ENCODE peak calls at places on chromosome 3, in five cellular contexts. X, I, O, Y and M are unnamed samples.

GRCh38 chr3:165903885-165904284 is 66.7 kb upstream of the BCHE start:
- DNase-seq in I (no peak), Y (no peak), O (no peak), X (no peak), M (no peak)

GRCh38 chr3:43423142-43423541 is 136.8 kb downstream of the SNRK start:
- DNase-seq in I (peak; percentile 38), Y (peak; percentile 34), X (no peak), O (peak; percentile 57), M (peak; percentile 29)

GRCh38 chr3:129028866-129029265 is 27.8 kb downstream of the EFCC1 start:
- DNase-seq in Y (peak; percentile 6), I (no peak), O (no peak), X (no peak), M (no peak)

GRCh38 chr3:127535901-127536817 is 54.4 kb downstream of the TPRA1 start:
- DNase-seq in O (no peak), X (no peak), Y (no peak), I (no peak), M (no peak)

GRCh38 chr3:134651347-134652041 is 672 bp upstream of the KY start:
- DNase-seq in I (no peak), X (peak; percentile 12), Y (peak; percentile 76), O (peak; percentile 26), M (peak; percentile 58)

GRCh38 chr3:14266361-14266760 is 87.7 kb downstream of the LSM3 start:
- DNase-seq in X (no peak), I (no peak), O (peak; percentile 96), Y (peak; percentile 80), M (peak; percentile 42)

GRCh38 chr3:166900866-166901577 is 479.1 kb downstream of the ZBBX start:
- DNase-seq in Y (no peak), I (no peak), O (no peak), X (no peak), M (no peak)

GRCh38 chr3:12479919-12480425 is 4.3 kb upstream of the TSEN2 start:
- DNase-seq in X (no peak), I (peak; percentile 27), Y (no peak), O (peak; percentile 55), M (peak; percentile 28)

GRCh38 chr3:99499235-99499798 is 139.1 kb upstream of the COL8A1 start:
- DNase-seq in I (no peak), O (peak; percentile 73), X (no peak), Y (peak; percentile 43), M (no peak)

GRCh38 chr3:189458536-189458935 is 172.7 kb upstream of the TP63 start:
- DNase-seq in O (no peak), Y (no peak), I (no peak), X (peak; percentile 69), M (no peak)

GRCh38 chr3:172516318-172517214 is 6.7 kb downstream of the TNFSF10 start:
- DNase-seq in X (peak; percentile 85), I (peak; percentile 60), Y (peak; percentile 62), O (peak; percentile 94), M (peak; percentile 29)

GRCh38 chr3:185381321-185381720 is 18.4 kb downstream of the MAP3K13 start:
- DNase-seq in X (no peak), O (no peak), Y (no peak), I (no peak), M (no peak)

GRCh38 chr3:53161820-53162671 is 1.0 kb downstream of the PRKCD start:
- DNase-seq in I (no peak), X (no peak), Y (peak; percentile 48), O (peak; percentile 20), M (peak; percentile 44)

GRCh38 chr3:190101320-190102117 is 19.2 kb downstream of the P3H2 start:
- DNase-seq in O (peak; percentile 83), I (no peak), X (no peak), Y (no peak), M (no peak)

GRCh38 chr3:73401616-73402265 is 223.0 kb downstream of the PDZRN3 start:
- DNase-seq in X (no peak), Y (peak; percentile 69), O (peak; percentile 60), I (no peak), M (peak; percentile 42)

GRCh38 chr3:64157150-64158035 is 67.9 kb downstream of the PRICKLE2 start:
- DNase-seq in Y (no peak), I (no peak), O (no peak), X (no peak), M (no peak)

GRCh38 chr3:105594219-105594618 is 227.5 kb downstream of the ALCAM start:
- DNase-seq in O (peak; percentile 76), X (no peak), I (no peak), Y (no peak), M (no peak)

GRCh38 chr3:157159037-157159761 is 748 bp downstream of the CCNL1 start:
- DNase-seq in X (no peak), I (peak; percentile 73), Y (peak; percentile 67), O (peak; percentile 37), M (peak; percentile 65)

GRCh38 chr3:157156844-157157635 is 2.9 kb downstream of the CCNL1 start:
- DNase-seq in O (peak; percentile 33), X (no peak), I (no peak), Y (no peak), M (no peak)

GRCh38 chr3:157157836-157158235 is 2.1 kb downstream of the CCNL1 start:
- DNase-seq in O (no peak), X (no peak), I (no peak), Y (no peak), M (no peak)

GRCh38 chr3:157160652-157161480 is 919 bp upstream of the CCNL1 start:
- DNase-seq in Y (peak; percentile 83), O (peak; percentile 94), I (peak; percentile 89), X (peak; percentile 91), M (peak; percentile 88)

GRCh38 chr3:157159762-157160651 is at the start of gene CCNL1:
- DNase-seq in O (peak; percentile 98), X (peak; percentile 95), Y (peak; percentile 98), I (peak; percentile 97), M (peak; percentile 98)
- TF ChIP-seq CTCF in O (no peak), X (no peak), Y (no peak), I (no peak), M (no peak)

GRCh38 chr3:79769234-79769633 is 1.4 kb upstream of the ROBO1 start:
- DNase-seq in O (no peak), X (no peak), I (no peak), Y (no peak), M (no peak)

GRCh38 chr3:79765854-79766253 is 1.9 kb downstream of the ROBO1 start:
- DNase-seq in O (no peak), X (no peak), I (no peak), Y (no peak), M (no peak)

GRCh38 chr3:79766474-79767193 is 1.2 kb downstream of the ROBO1 start:
- DNase-seq in O (no peak), Y (peak; percentile 21), X (no peak), I (no peak), M (no peak)

GRCh38 chr3:79767953-79768282 is at the start of gene ROBO1:
- DNase-seq in O (no peak), I (no peak), Y (no peak), X (no peak), M (no peak)

DNA sequence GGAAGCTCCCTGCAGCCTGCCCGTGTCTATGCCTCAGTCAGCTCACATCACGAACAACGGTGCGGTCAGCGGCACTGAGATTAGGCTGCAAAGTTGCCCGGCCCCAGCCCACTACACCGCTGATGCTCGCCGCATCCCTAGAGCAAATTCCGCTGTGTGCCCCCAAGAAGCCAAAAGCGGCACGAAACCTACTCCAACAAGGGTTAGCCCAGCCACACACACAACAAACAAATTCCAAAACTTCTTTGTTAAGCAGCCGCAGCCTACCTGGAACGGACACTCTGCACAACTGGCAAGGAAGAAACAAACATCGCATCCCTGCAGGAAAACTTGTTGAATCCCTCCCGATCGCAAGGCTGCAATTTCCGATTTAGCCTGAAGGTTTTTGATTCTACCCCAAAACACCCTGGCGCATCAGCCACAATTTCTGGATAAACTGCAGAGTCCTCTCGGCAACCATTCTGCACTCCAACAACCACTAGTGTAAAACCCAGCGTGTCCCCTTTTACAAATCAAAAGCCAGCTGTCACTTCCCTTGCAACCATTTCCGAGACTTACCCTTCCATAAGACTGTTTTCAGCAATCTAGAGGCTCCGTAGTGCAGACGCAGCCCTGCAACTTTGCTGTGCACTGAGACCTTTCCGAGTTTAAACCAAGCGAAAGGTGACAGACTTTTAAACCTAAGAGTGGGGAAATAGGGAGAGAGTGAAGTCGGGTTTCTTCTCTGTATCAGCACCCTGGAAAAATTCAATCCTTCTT is 425 bp downstream of the ROBO1 start:
- DNase-seq in X (no peak), I (no peak), Y (no peak), O (no peak), M (no peak)
- H3K4me3 ChIP-seq in X (no peak overlapping the region), I (no peak overlapping the region), Y (peak overlapping the region; percentile 23), O (no peak overlapping the region), M (peak overlapping the region; percentile 42)

GRCh38 chr3:94115482-94115881 is 52.6 kb downstream of the NSUN3 start:
- DNase-seq in I (no peak), O (peak; percentile 27), X (no peak), Y (no peak), M (no peak)
- TF ChIP-seq CTCF in I (peak; percentile 33), O (peak; percentile 41), X (no peak), Y (no peak), M (peak; percentile 33)

GRCh38 chr3:187963677-187964385 is 190.1 kb upstream of the LPP start:
- DNase-seq in X (no peak), I (no peak), Y (no peak), O (no peak), M (no peak)
- H3K4me3 ChIP-seq in X (no peak overlapping the region), I (no peak overlapping the region), Y (no peak overlapping the region), O (no peak overlapping the region), M (peak overlapping the region; percentile 30)

GRCh38 chr3:37779289-37780152 is 82.2 kb upstream of the CTDSPL start:
- DNase-seq in O (peak; percentile 82), I (no peak), Y (no peak), X (no peak), M (no peak)
- TF ChIP-seq CTCF in O (peak; percentile 84), I (peak; percentile 88), Y (peak; percentile 67), X (no peak), M (peak; percentile 89)

DNA sequence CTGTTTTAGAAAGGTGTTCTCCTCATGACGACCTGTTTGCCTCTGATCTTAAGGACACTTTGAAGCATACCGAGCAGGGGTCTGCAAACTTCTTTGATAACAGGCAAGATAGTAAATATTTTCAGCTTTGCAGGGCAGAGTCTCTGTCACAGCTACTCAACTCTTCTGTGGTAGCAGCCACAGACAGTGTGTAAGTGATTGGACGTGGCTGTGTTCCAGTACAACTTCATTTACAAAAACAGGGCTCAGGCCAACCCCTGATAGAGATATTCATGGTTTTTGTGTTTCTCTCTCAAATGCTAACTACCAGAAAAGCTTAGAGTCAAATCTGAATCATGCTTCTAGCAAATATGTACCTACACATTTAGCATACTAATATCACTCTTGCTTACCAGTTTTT is 51.5 kb downstream of the TGFBR2 start:
- DNase-seq in I (no peak), X (no peak), O (peak; percentile 23), Y (no peak), M (no peak)
- H3K4me3 ChIP-seq in I (no peak overlapping the region), X (no peak overlapping the region), O (no peak overlapping the region), Y (no peak overlapping the region), M (no peak overlapping the region)